ENCODE peak calls at places on chromosomes 16 and 17, in four cellular contexts. G is endodermal cell, Q is mesendoderm, Y is fibroblast of lung. J is an unnamed sample.

GRCh38 chr16:56776562-56776961 is 46.6 kb downstream of the NUP93 start:
- DNase-seq in Q (no peak), G (no peak), Y (peak; percentile 47), J (no peak)

GRCh38 chr16:50284131-50284911 is 18.0 kb downstream of the ADCY7 start:
- DNase-seq in Q (no peak), Y (no peak), G (no peak), J (no peak)

GRCh38 chr17:10311131-10311530 is 61.7 kb downstream of the MYH13 start:
- DNase-seq in Y (no peak), Q (no peak), G (no peak), J (no peak)

GRCh38 chr16:58661199-58661830 is 23.3 kb downstream of the SLC38A7 start:
- DNase-seq in Y (peak; percentile 84), G (peak; percentile 81), Q (peak; percentile 92), J (peak; percentile 24)

GRCh38 chr17:29124135-29124930 is 55.9 kb downstream of the MYO18A start:
- DNase-seq in Q (peak; percentile 91), G (peak; percentile 89), Y (peak; percentile 69), J (no peak)

GRCh38 chr17:60926466-60927183 is 249.0 kb downstream of the BCAS3 start:
- DNase-seq in Y (peak; percentile 27), Q (no peak), G (no peak), J (no peak)

GRCh38 chr16:80231888-80232287 is 308.9 kb upstream of the DYNLRB2 start:
- DNase-seq in Y (peak; percentile 94), G (no peak), Q (no peak), J (no peak)

GRCh38 chr16:3642397-3643094 is 11.9 kb upstream of the DNASE1 start:
- DNase-seq in G (peak; percentile 71), Q (peak; percentile 79), Y (peak; percentile 55), J (no peak)

GRCh38 chr17:30952645-30953393 is 18.0 kb upstream of the RNF135 start:
- DNase-seq in Y (no peak), Q (no peak), G (no peak), J (no peak)

GRCh38 chr17:80874866-80875445 is 116.7 kb upstream of the CHMP6 start:
- DNase-seq in Y (no peak), Q (no peak), G (no peak), J (no peak)

GRCh38 chr17:4038076-4038475 is 73.8 kb upstream of the ATP2A3 start:
- DNase-seq in G (no peak), Y (no peak), Q (no peak), J (no peak)

GRCh38 chr17:17842111-17842876 is 5.5 kb upstream of the SREBF1 start:
- DNase-seq in Y (no peak), Q (no peak), G (peak; percentile 59), J (no peak)
- H3K4me1 ChIP-seq in Y (peaks cover 32% of the 10 kb centered on the region), Q (peaks cover 23% of the 10 kb centered on the region), G (peaks cover 6% of the 10 kb centered on the region), J (peaks cover 42% of the 10 kb centered on the region)

GRCh38 chr16:73094371-73094770 is 46.4 kb upstream of the ZFHX3 start:
- DNase-seq in Q (no peak), Y (no peak), G (no peak), J (no peak)
- H3K4me1 ChIP-seq in Q (no peaks in the 10 kb centered on the region), Y (peaks cover 9% of the 10 kb centered on the region), G (no peaks in the 10 kb centered on the region), J (peaks cover 33% of the 10 kb centered on the region)

GRCh38 chr17:43316522-43317142 is 82.2 kb upstream of the ARL4D start:
- DNase-seq in G (peak; percentile 82), Y (no peak), Q (peak; percentile 67), J (no peak)

GRCh38 chr17:43324205-43324893 is 74.4 kb upstream of the ARL4D start:
- DNase-seq in G (peak; percentile 81), Y (no peak), Q (peak; percentile 46), J (no peak)

GRCh38 chr17:43315858-43316521 is 82.2 kb upstream of the RNU2-1 start:
- DNase-seq in G (no peak), Q (no peak), Y (no peak), J (no peak)

GRCh38 chr17:43315369-43315768 is 81.6 kb upstream of the RNU2-1 start:
- DNase-seq in Y (no peak), Q (no peak), G (no peak), J (no peak)

GRCh38 chr17:43319293-43320124 is 79.3 kb upstream of the ARL4D start:
- DNase-seq in Q (no peak), Y (no peak), G (no peak), J (no peak)
- H3K4me1 ChIP-seq in Q (no peaks in the 10 kb centered on the region), Y (no peaks in the 10 kb centered on the region), G (no peaks in the 10 kb centered on the region), J (no peaks in the 10 kb centered on the region)

GRCh38 chr17:50517504-50518264 is 9.4 kb downstream of the MYCBPAP start:
- DNase-seq in Y (no peak), G (no peak), Q (peak; percentile 44), J (no peak)

GRCh38 chr17:50518265-50519023 is 10.2 kb downstream of the MYCBPAP start:
- DNase-seq in Q (no peak), G (no peak), Y (no peak), J (no peak)

GRCh38 chr17:50519141-50519834 is 11.0 kb downstream of the MYCBPAP start:
- DNase-seq in Q (no peak), G (no peak), Y (no peak), J (no peak)

GRCh38 chr17:50514936-50515702 is 6.9 kb downstream of the MYCBPAP start:
- DNase-seq in Y (peak; percentile 39), G (peak; percentile 61), Q (peak; percentile 36), J (peak; percentile 61)

GRCh38 chr17:50516980-50517379 is 8.7 kb downstream of the MYCBPAP start:
- DNase-seq in G (no peak), Y (no peak), Q (no peak), J (no peak)
- H3K4me1 ChIP-seq in G (no peaks in the 10 kb centered on the region), Y (no peaks in the 10 kb centered on the region), Q (no peaks in the 10 kb centered on the region), J (no peaks in the 10 kb centered on the region)

DNA sequence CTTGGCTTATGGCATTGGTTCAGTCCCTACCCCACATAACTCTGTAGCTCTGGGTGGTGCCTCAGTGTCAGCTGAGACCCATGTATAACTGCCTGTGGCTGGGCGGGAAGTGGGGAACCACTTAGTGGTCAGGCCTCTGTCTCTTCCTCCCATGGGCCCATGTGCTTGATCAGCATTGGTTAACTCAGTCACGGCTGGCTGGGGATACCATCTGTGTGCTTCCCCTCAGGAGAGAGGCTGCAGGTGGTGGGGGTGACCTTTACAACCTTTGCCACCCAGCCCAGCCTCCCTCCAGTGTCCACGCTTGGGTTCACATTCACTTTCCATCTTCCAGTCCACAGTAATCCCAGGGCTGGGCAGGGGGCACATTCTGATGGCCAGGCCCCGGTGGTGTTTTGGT is 10.3 kb upstream of the NFATC3 start:
- DNase-seq in Y (no peak), Q (no peak), G (no peak), J (no peak)
- H3K4me1 ChIP-seq in Y (peaks cover 3% of the 10 kb centered on the region), Q (peaks cover 2% of the 10 kb centered on the region), G (peaks cover 7% of the 10 kb centered on the region), J (peaks cover 40% of the 10 kb centered on the region)

GRCh38 chr17:62970617-62971016 is 4.6 kb downstream of the TANC2 start:
- DNase-seq in G (no peak), Y (no peak), Q (no peak), J (no peak)
- H3K4me1 ChIP-seq in G (no peaks in the 10 kb centered on the region), Y (peaks cover 1% of the 10 kb centered on the region), Q (no peaks in the 10 kb centered on the region), J (no peaks in the 10 kb centered on the region)

J was measured in tibial nerve.